ENCODE peak calls at places on chromosome 22, in nine cellular contexts. One of them, this sample, is unnamed.

GRCh38 chr22:47445716-47446290 is 683.4 kb downstream of the TBC1D22A start:
- DNase-seq in WERI-Rb-1: no peak
- DNase-seq in PC-3: no peak
- DNase-seq in brain microvascular endothelial cell: no peak
- DNase-seq in left ventricle myocardium inferior: no peak
- DNase-seq in body of pancreas: no peak
- DNase-seq in spleen: no peak
- DNase-seq in dorsolateral prefrontal cortex: no peak
- DNase-seq in fibroblast of mammary gland: no peak
- DNase-seq in this sample: no peak

GRCh38 chr22:19011075-19011474 is 75.0 kb upstream of the PRODH start:
- DNase-seq in WERI-Rb-1: no peak
- DNase-seq in PC-3: peak
- DNase-seq in brain microvascular endothelial cell: no peak
- DNase-seq in left ventricle myocardium inferior: no peak
- DNase-seq in body of pancreas: no peak
- DNase-seq in spleen: no peak
- DNase-seq in dorsolateral prefrontal cortex: no peak
- DNase-seq in fibroblast of mammary gland: no peak
- DNase-seq in this sample: no peak

GRCh38 chr22:44319685-44320084 is 6.9 kb upstream of the SHISAL1 start:
- DNase-seq in WERI-Rb-1: no peak
- DNase-seq in PC-3: no peak
- DNase-seq in brain microvascular endothelial cell: no peak
- DNase-seq in left ventricle myocardium inferior: no peak
- DNase-seq in body of pancreas: no peak
- DNase-seq in spleen: no peak
- DNase-seq in dorsolateral prefrontal cortex: no peak
- DNase-seq in fibroblast of mammary gland: no peak
- DNase-seq in this sample: no peak

GRCh38 chr22:46373838-46374662 is 38.5 kb downstream of the TRMU start:
- DNase-seq in WERI-Rb-1: no peak
- DNase-seq in PC-3: no peak
- DNase-seq in brain microvascular endothelial cell: no peak
- DNase-seq in left ventricle myocardium inferior: no peak
- DNase-seq in body of pancreas: no peak
- DNase-seq in spleen: no peak
- DNase-seq in dorsolateral prefrontal cortex: no peak
- DNase-seq in fibroblast of mammary gland: no peak
- DNase-seq in this sample: no peak

GRCh38 chr22:28187612-28188011 is 268.6 kb upstream of the PITPNB start:
- DNase-seq in WERI-Rb-1: no peak
- DNase-seq in PC-3: no peak
- DNase-seq in brain microvascular endothelial cell: no peak
- DNase-seq in left ventricle myocardium inferior: no peak
- DNase-seq in body of pancreas: no peak
- DNase-seq in spleen: no peak
- DNase-seq in dorsolateral prefrontal cortex: no peak
- DNase-seq in fibroblast of mammary gland: no peak
- DNase-seq in this sample: no peak

GRCh38 chr22:44442186-44442465 is 55.9 kb downstream of the RTL6 start:
- DNase-seq in WERI-Rb-1: no peak
- DNase-seq in PC-3: no peak
- DNase-seq in brain microvascular endothelial cell: no peak
- DNase-seq in left ventricle myocardium inferior: no peak
- DNase-seq in body of pancreas: no peak
- DNase-seq in spleen: peak
- DNase-seq in dorsolateral prefrontal cortex: no peak
- DNase-seq in fibroblast of mammary gland: no peak
- DNase-seq in this sample: no peak

GRCh38 chr22:24146190-24146616 is 35.1 kb upstream of the SUSD2 start:
- DNase-seq in WERI-Rb-1: peak
- DNase-seq in PC-3: peak
- DNase-seq in brain microvascular endothelial cell: peak
- DNase-seq in left ventricle myocardium inferior: no peak
- DNase-seq in body of pancreas: peak
- DNase-seq in spleen: peak
- DNase-seq in dorsolateral prefrontal cortex: no peak
- DNase-seq in fibroblast of mammary gland: peak
- DNase-seq in this sample: no peak

GRCh38 chr22:40660725-40661124 is 18.6 kb upstream of the MCHR1 start:
- DNase-seq in WERI-Rb-1: no peak
- DNase-seq in PC-3: no peak
- DNase-seq in brain microvascular endothelial cell: no peak
- DNase-seq in left ventricle myocardium inferior: no peak
- DNase-seq in body of pancreas: no peak
- DNase-seq in spleen: no peak
- DNase-seq in dorsolateral prefrontal cortex: no peak
- DNase-seq in fibroblast of mammary gland: no peak
- DNase-seq in this sample: no peak

GRCh38 chr22:44887941-44888366 is 121.9 kb downstream of the PHF21B start:
- DNase-seq in WERI-Rb-1: no peak
- DNase-seq in PC-3: no peak
- DNase-seq in brain microvascular endothelial cell: no peak
- DNase-seq in left ventricle myocardium inferior: no peak
- DNase-seq in body of pancreas: no peak
- DNase-seq in spleen: peak
- DNase-seq in dorsolateral prefrontal cortex: peak
- DNase-seq in fibroblast of mammary gland: no peak
- DNase-seq in this sample: no peak

GRCh38 chr22:31089101-31090100 is 8.3 kb downstream of the SMTN start:
- DNase-seq in WERI-Rb-1: peak
- DNase-seq in PC-3: no peak
- DNase-seq in brain microvascular endothelial cell: no peak
- DNase-seq in left ventricle myocardium inferior: no peak
- DNase-seq in body of pancreas: no peak
- DNase-seq in spleen: peak
- DNase-seq in dorsolateral prefrontal cortex: peak
- DNase-seq in fibroblast of mammary gland: peak
- DNase-seq in this sample: peak

GRCh38 chr22:26781062-26781461 is 123.7 kb downstream of the MIAT start:
- DNase-seq in WERI-Rb-1: no peak
- DNase-seq in PC-3: no peak
- DNase-seq in brain microvascular endothelial cell: no peak
- DNase-seq in left ventricle myocardium inferior: no peak
- DNase-seq in body of pancreas: no peak
- DNase-seq in spleen: no peak
- DNase-seq in dorsolateral prefrontal cortex: no peak
- DNase-seq in fibroblast of mammary gland: no peak
- DNase-seq in this sample: no peak

GRCh38 chr22:50114221-50114981 is 24.6 kb downstream of the MOV10L1 start:
- DNase-seq in WERI-Rb-1: no peak
- DNase-seq in PC-3: peak
- DNase-seq in brain microvascular endothelial cell: peak
- DNase-seq in left ventricle myocardium inferior: no peak
- DNase-seq in body of pancreas: no peak
- DNase-seq in spleen: no peak
- DNase-seq in dorsolateral prefrontal cortex: no peak
- DNase-seq in fibroblast of mammary gland: peak
- DNase-seq in this sample: no peak

GRCh38 chr22:44888491-44888941 is 121.3 kb downstream of the PHF21B start:
- DNase-seq in WERI-Rb-1: no peak
- DNase-seq in PC-3: no peak
- DNase-seq in brain microvascular endothelial cell: no peak
- DNase-seq in left ventricle myocardium inferior: no peak
- DNase-seq in body of pancreas: no peak
- DNase-seq in spleen: no peak
- DNase-seq in dorsolateral prefrontal cortex: no peak
- DNase-seq in fibroblast of mammary gland: no peak
- DNase-seq in this sample: no peak

GRCh38 chr22:45082795-45083194 is 73.0 kb upstream of the PHF21B start:
- DNase-seq in WERI-Rb-1: no peak
- DNase-seq in PC-3: peak
- DNase-seq in brain microvascular endothelial cell: no peak
- DNase-seq in left ventricle myocardium inferior: no peak
- DNase-seq in body of pancreas: no peak
- DNase-seq in spleen: no peak
- DNase-seq in dorsolateral prefrontal cortex: no peak
- DNase-seq in fibroblast of mammary gland: peak
- DNase-seq in this sample: no peak

GRCh38 chr22:20551805-20552449 is 44.5 kb downstream of the MED15 start:
- DNase-seq in WERI-Rb-1: no peak
- DNase-seq in PC-3: no peak
- DNase-seq in brain microvascular endothelial cell: no peak
- DNase-seq in left ventricle myocardium inferior: no peak
- DNase-seq in body of pancreas: peak
- DNase-seq in spleen: peak
- DNase-seq in dorsolateral prefrontal cortex: peak
- DNase-seq in fibroblast of mammary gland: no peak
- DNase-seq in this sample: peak
- TF ChIP-seq CTCF in WERI-Rb-1: peak
- TF ChIP-seq CTCF in PC-3: no peak
- TF ChIP-seq CTCF in brain microvascular endothelial cell: peak
- TF ChIP-seq CTCF in left ventricle myocardium inferior: peak
- TF ChIP-seq CTCF in body of pancreas: peak
- TF ChIP-seq CTCF in spleen: peak
- TF ChIP-seq CTCF in dorsolateral prefrontal cortex: peak
- TF ChIP-seq CTCF in fibroblast of mammary gland: peak
- TF ChIP-seq CTCF in this sample: peak

DNA sequence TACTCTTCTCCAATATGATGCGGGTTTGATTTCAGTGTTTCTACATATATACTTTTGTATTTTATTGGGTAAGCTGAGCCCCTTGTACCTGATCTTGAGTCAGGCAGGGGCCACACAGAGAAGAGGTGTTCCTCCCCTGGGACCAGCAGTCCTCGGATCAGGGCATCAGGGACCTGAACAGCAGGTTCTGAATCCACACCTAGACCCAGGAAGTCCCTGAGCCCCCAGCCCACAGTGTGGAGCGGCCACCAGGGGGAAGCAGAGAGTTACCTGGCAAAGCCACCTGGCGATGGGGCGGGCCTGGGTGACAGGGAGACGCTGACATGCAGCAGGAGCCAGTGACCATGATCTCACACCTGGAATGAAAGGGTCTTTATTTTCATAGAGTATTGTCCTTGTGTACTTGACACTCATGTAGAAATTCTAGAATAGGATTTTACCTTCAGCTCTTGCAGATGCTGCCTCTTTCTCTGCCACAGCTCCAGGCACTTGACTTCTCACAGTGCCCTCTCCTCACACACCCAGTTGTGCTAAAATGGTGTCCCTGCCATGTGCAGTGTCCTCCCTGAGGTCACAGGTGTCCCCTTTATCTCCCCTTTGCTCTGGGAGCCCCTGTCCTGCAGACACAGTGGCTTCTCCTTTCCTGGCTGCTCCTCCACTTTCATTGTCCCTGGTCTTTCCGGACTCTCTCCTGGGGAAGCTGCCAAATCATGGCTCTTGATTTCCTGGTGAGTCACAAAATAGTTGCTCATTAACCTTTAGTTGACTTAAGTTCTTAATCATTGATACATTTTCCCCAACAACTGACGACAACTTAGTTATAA is 48.5 kb downstream of the GGTLC2 start:
- DNase-seq in WERI-Rb-1: peak
- DNase-seq in PC-3: peak
- DNase-seq in brain microvascular endothelial cell: peak
- DNase-seq in left ventricle myocardium inferior: no peak
- DNase-seq in body of pancreas: peak
- DNase-seq in spleen: peak
- DNase-seq in dorsolateral prefrontal cortex: no peak
- DNase-seq in fibroblast of mammary gland: peak
- DNase-seq in this sample: peak
- TF ChIP-seq CTCF in WERI-Rb-1: peak
- TF ChIP-seq CTCF in PC-3: no peak
- TF ChIP-seq CTCF in brain microvascular endothelial cell: peak
- TF ChIP-seq CTCF in left ventricle myocardium inferior: peak
- TF ChIP-seq CTCF in body of pancreas: peak
- TF ChIP-seq CTCF in spleen: peak
- TF ChIP-seq CTCF in dorsolateral prefrontal cortex: no peak
- TF ChIP-seq CTCF in fibroblast of mammary gland: peak
- TF ChIP-seq CTCF in this sample: peak

GRCh38 chr22:32389685-32390084 is 22.4 kb downstream of the RTCB start:
- DNase-seq in WERI-Rb-1: peak
- DNase-seq in PC-3: no peak
- DNase-seq in brain microvascular endothelial cell: peak
- DNase-seq in left ventricle myocardium inferior: no peak
- DNase-seq in body of pancreas: no peak
- DNase-seq in spleen: no peak
- DNase-seq in dorsolateral prefrontal cortex: no peak
- DNase-seq in fibroblast of mammary gland: peak
- DNase-seq in this sample: peak
- TF ChIP-seq CTCF in WERI-Rb-1: peak
- TF ChIP-seq CTCF in PC-3: peak
- TF ChIP-seq CTCF in brain microvascular endothelial cell: peak
- TF ChIP-seq CTCF in left ventricle myocardium inferior: peak
- TF ChIP-seq CTCF in body of pancreas: no peak
- TF ChIP-seq CTCF in spleen: no peak
- TF ChIP-seq CTCF in dorsolateral prefrontal cortex: peak
- TF ChIP-seq CTCF in fibroblast of mammary gland: peak
- TF ChIP-seq CTCF in this sample: peak

GRCh38 chr22:20156042-20156389 is 5.2 kb upstream of the CCDC188 start:
- DNase-seq in WERI-Rb-1: no peak
- DNase-seq in PC-3: no peak
- DNase-seq in brain microvascular endothelial cell: no peak
- DNase-seq in left ventricle myocardium inferior: no peak
- DNase-seq in body of pancreas: no peak
- DNase-seq in spleen: no peak
- DNase-seq in dorsolateral prefrontal cortex: no peak
- DNase-seq in fibroblast of mammary gland: no peak
- DNase-seq in this sample: no peak

GRCh38 chr22:20155330-20156041 is 4.6 kb upstream of the CCDC188 start:
- DNase-seq in WERI-Rb-1: no peak
- DNase-seq in PC-3: no peak
- DNase-seq in brain microvascular endothelial cell: peak
- DNase-seq in left ventricle myocardium inferior: peak
- DNase-seq in body of pancreas: peak
- DNase-seq in spleen: peak
- DNase-seq in dorsolateral prefrontal cortex: peak
- DNase-seq in fibroblast of mammary gland: peak
- DNase-seq in this sample: peak

GRCh38 chr22:20152464-20152890 is 1.6 kb upstream of the CCDC188 start:
- DNase-seq in WERI-Rb-1: no peak
- DNase-seq in PC-3: no peak
- DNase-seq in brain microvascular endothelial cell: no peak
- DNase-seq in left ventricle myocardium inferior: no peak
- DNase-seq in body of pancreas: no peak
- DNase-seq in spleen: no peak
- DNase-seq in dorsolateral prefrontal cortex: no peak
- DNase-seq in fibroblast of mammary gland: no peak
- DNase-seq in this sample: no peak

GRCh38 chr22:20154602-20155183 is 3.8 kb upstream of the CCDC188 start:
- DNase-seq in WERI-Rb-1: peak
- DNase-seq in PC-3: no peak
- DNase-seq in brain microvascular endothelial cell: no peak
- DNase-seq in left ventricle myocardium inferior: no peak
- DNase-seq in body of pancreas: no peak
- DNase-seq in spleen: no peak
- DNase-seq in dorsolateral prefrontal cortex: no peak
- DNase-seq in fibroblast of mammary gland: no peak
- DNase-seq in this sample: no peak

DNA sequence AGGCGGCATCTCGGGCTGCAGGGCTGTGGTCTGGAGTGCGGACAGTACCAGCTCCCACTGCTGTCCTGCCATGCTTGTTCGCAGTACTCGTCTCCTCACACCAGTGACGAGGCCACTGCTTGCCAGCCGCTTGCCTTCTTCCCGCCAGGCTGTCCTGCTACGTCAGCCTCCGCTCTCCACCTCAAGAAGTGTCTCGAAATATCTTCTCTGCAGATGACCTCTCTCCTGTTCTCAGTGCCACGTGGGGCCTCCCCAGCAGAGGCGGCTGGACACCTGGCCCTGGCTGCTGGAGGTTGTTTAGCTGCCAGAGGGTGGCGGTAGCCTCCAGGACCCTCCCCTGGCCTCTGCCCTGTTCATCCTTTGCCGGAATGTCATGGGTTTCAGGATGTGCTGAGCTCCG is 3.1 kb upstream of the CCDC188 start:
- DNase-seq in WERI-Rb-1: peak
- DNase-seq in PC-3: no peak
- DNase-seq in brain microvascular endothelial cell: no peak
- DNase-seq in left ventricle myocardium inferior: no peak
- DNase-seq in body of pancreas: no peak
- DNase-seq in spleen: no peak
- DNase-seq in dorsolateral prefrontal cortex: no peak
- DNase-seq in fibroblast of mammary gland: no peak
- DNase-seq in this sample: no peak
- TF ChIP-seq CTCF in WERI-Rb-1: peak
- TF ChIP-seq CTCF in PC-3: peak
- TF ChIP-seq CTCF in brain microvascular endothelial cell: no peak
- TF ChIP-seq CTCF in left ventricle myocardium inferior: no peak
- TF ChIP-seq CTCF in body of pancreas: no peak
- TF ChIP-seq CTCF in spleen: no peak
- TF ChIP-seq CTCF in dorsolateral prefrontal cortex: no peak
- TF ChIP-seq CTCF in fibroblast of mammary gland: no peak
- TF ChIP-seq CTCF in this sample: no peak